ENCODE peak calls at places on chromosomes 4 and X, in five cellular contexts. One of them, this sample, is unnamed.

GRCh38 chrX:114344756-114345155 is 239.1 kb upstream of the HTR2C start:
- DNase-seq in hepatocyte: peak; percentile 59
- DNase-seq in GM23338: peak; percentile 68
- DNase-seq in heart right ventricle: no peak
- DNase-seq in endothelial cell of umbilical vein: peak; percentile 14
- DNase-seq in this sample: no peak

GRCh38 chr4:123244233-123244632 is 152.4 kb upstream of the SPRY1 start:
- DNase-seq in hepatocyte: no peak
- DNase-seq in GM23338: no peak
- DNase-seq in heart right ventricle: peak; percentile 51
- DNase-seq in endothelial cell of umbilical vein: peak; percentile 65
- DNase-seq in this sample: no peak

GRCh38 chrX:150694738-150695410 is 1.7 kb downstream of the MTMR1 start:
- DNase-seq in hepatocyte: no peak
- DNase-seq in GM23338: no peak
- DNase-seq in heart right ventricle: no peak
- DNase-seq in endothelial cell of umbilical vein: no peak
- DNase-seq in this sample: no peak

GRCh38 chrX:133880032-133880443 is 105.4 kb downstream of the GPC3 start:
- DNase-seq in hepatocyte: no peak
- DNase-seq in GM23338: no peak
- DNase-seq in heart right ventricle: no peak
- DNase-seq in endothelial cell of umbilical vein: no peak
- DNase-seq in this sample: no peak

GRCh38 chr4:10098770-10099139 is 17.8 kb downstream of the WDR1 start:
- DNase-seq in hepatocyte: no peak
- DNase-seq in GM23338: no peak
- DNase-seq in heart right ventricle: no peak
- DNase-seq in endothelial cell of umbilical vein: no peak
- DNase-seq in this sample: no peak

GRCh38 chr4:94690851-94691254 is 66.9 kb upstream of the BMPR1B start:
- DNase-seq in hepatocyte: no peak
- DNase-seq in GM23338: no peak
- DNase-seq in heart right ventricle: no peak
- DNase-seq in endothelial cell of umbilical vein: no peak
- DNase-seq in this sample: no peak

GRCh38 chr4:8101213-8101781 is 57.3 kb downstream of the ABLIM2 start:
- DNase-seq in hepatocyte: peak; percentile 65
- DNase-seq in GM23338: no peak
- DNase-seq in heart right ventricle: no peak
- DNase-seq in endothelial cell of umbilical vein: no peak
- DNase-seq in this sample: no peak

GRCh38 chrX:71067727-71068051 is 445 bp downstream of the SNX12 start:
- DNase-seq in hepatocyte: no peak
- DNase-seq in GM23338: no peak
- DNase-seq in heart right ventricle: no peak
- DNase-seq in endothelial cell of umbilical vein: no peak
- DNase-seq in this sample: no peak

GRCh38 chr4:75028196-75028854 is 95.4 kb downstream of the PARM1 start:
- DNase-seq in hepatocyte: no peak
- DNase-seq in GM23338: no peak
- DNase-seq in heart right ventricle: no peak
- DNase-seq in endothelial cell of umbilical vein: no peak
- DNase-seq in this sample: no peak

GRCh38 chr4:149790172-149790907 is 25.3 kb downstream of the IQCM start:
- DNase-seq in hepatocyte: no peak
- DNase-seq in GM23338: no peak
- DNase-seq in heart right ventricle: no peak
- DNase-seq in endothelial cell of umbilical vein: no peak
- DNase-seq in this sample: no peak

DNA sequence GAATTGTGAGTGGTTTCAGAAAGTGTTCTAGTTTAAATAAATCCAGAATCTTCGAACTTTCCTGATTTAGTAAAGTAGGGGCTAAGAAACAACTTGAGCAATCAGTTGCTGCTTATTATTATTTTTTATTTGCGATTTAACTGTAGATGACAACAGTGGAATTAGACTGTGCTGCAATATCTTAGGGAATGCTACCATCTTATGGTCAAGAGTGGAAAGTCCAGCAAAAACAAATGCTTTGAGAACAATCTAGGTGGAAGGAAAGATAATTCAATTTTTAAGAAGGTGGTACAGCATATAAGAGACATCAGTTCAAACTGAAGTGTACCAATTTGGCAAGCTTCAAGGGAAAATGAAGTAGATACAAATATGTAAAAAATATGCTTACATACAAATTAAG is 73.3 kb downstream of the CYLC1 start:
- DNase-seq in hepatocyte: no peak
- DNase-seq in GM23338: peak; percentile 6
- DNase-seq in heart right ventricle: no peak
- DNase-seq in endothelial cell of umbilical vein: no peak
- DNase-seq in this sample: no peak
- TF ChIP-seq CTCF in hepatocyte: peak; percentile 30
- TF ChIP-seq CTCF in GM23338: peak; percentile 39
- TF ChIP-seq CTCF in heart right ventricle: no peak
- TF ChIP-seq CTCF in endothelial cell of umbilical vein: no peak
- TF ChIP-seq CTCF in this sample: no peak

GRCh38 chr4:186839122-186840037 is 115.7 kb upstream of the FAT1 start:
- DNase-seq in hepatocyte: no peak
- DNase-seq in GM23338: no peak
- DNase-seq in heart right ventricle: no peak
- DNase-seq in endothelial cell of umbilical vein: peak; percentile 84
- DNase-seq in this sample: no peak
- H3K27ac ChIP-seq in hepatocyte: no peak overlapping the region
- H3K27ac ChIP-seq in GM23338: no peak overlapping the region
- H3K27ac ChIP-seq in heart right ventricle: peak overlapping the region; percentile 68
- H3K27ac ChIP-seq in endothelial cell of umbilical vein: peak overlapping the region; percentile 92
- H3K27ac ChIP-seq in this sample: no peak overlapping the region

DNA sequence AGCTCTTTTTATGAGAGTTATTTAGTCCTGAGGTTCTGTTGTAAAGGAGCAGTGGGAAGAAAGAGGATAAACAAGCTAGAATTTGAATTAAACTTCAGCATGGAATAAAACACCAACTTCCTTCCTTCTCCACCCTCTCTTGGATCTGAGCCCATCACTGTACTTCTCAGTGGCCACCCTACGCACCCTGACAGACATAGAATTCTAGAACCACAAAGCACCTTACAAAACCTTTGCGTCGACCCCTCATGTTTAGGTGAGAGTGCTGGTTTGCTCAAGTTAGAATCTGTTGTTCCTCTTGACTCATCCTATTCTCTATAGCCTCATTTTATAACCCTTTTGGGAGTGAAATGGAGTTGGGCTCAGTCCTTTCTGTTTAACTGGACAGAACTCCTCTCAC is 84.6 kb upstream of the RPL34 start:
- DNase-seq in hepatocyte: no peak
- DNase-seq in GM23338: no peak
- DNase-seq in heart right ventricle: no peak
- DNase-seq in endothelial cell of umbilical vein: peak; percentile 43
- DNase-seq in this sample: no peak
- H3K4me3 ChIP-seq in hepatocyte: no peak overlapping the region
- H3K4me3 ChIP-seq in GM23338: no peak overlapping the region
- H3K4me3 ChIP-seq in heart right ventricle: no peak overlapping the region
- H3K4me3 ChIP-seq in endothelial cell of umbilical vein: no peak overlapping the region
- H3K4me3 ChIP-seq in this sample: no peak overlapping the region

DNA sequence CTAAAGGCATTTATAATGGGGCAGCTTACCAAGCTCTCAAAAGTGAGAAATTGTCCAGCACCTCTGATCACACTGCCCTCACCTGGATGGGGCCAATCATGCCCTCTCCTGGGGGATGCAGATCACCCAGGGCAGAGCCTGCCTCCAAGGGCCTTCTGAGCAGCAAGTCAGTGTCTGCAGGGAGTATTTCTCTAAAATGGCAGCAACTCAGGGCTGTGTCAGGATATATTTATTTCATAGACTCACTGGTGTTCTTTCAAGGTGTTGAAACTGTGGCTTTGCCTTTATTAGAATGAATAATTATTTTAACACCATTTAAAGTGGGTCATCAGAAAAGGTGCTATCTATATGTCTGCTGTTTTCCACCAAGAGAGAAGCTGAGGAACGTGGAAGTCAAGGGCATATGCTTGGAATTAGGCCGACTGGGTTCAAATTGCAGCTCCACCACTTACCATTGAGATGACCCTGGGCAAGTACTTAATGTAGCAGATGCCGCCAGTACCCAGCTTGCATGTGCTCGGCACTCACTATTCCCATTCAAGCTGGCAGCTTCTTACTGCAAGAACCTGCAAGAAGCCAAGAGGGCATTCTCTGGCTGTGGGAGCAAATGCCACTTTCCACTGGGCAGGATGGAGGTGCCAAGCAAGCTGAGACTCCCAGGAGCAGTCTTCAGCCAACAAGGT is 590.0 kb downstream of the BCOR start:
- DNase-seq in hepatocyte: no peak
- DNase-seq in GM23338: no peak
- DNase-seq in heart right ventricle: peak; percentile 11
- DNase-seq in endothelial cell of umbilical vein: no peak
- DNase-seq in this sample: no peak
- TF ChIP-seq CTCF in hepatocyte: no peak
- TF ChIP-seq CTCF in GM23338: peak; percentile 20
- TF ChIP-seq CTCF in heart right ventricle: no peak
- TF ChIP-seq CTCF in endothelial cell of umbilical vein: no peak
- TF ChIP-seq CTCF in this sample: peak; percentile 18

GRCh38 chr4:169295822-169296221 is 25.1 kb upstream of the SH3RF1 start:
- DNase-seq in hepatocyte: no peak
- DNase-seq in GM23338: no peak
- DNase-seq in heart right ventricle: no peak
- DNase-seq in endothelial cell of umbilical vein: no peak
- DNase-seq in this sample: no peak

GRCh38 chr4:169293343-169294176 is 22.8 kb upstream of the SH3RF1 start:
- DNase-seq in hepatocyte: no peak
- DNase-seq in GM23338: no peak
- DNase-seq in heart right ventricle: no peak
- DNase-seq in endothelial cell of umbilical vein: no peak
- DNase-seq in this sample: no peak
- H3K27ac ChIP-seq in hepatocyte: no peak overlapping the region
- H3K27ac ChIP-seq in GM23338: no peak overlapping the region
- H3K27ac ChIP-seq in heart right ventricle: no peak overlapping the region
- H3K27ac ChIP-seq in endothelial cell of umbilical vein: no peak overlapping the region
- H3K27ac ChIP-seq in this sample: no peak overlapping the region

GRCh38 chrX:41449615-41450014 is 2.5 kb downstream of the NYX start:
- DNase-seq in hepatocyte: no peak
- DNase-seq in GM23338: no peak
- DNase-seq in heart right ventricle: no peak
- DNase-seq in endothelial cell of umbilical vein: peak; percentile 6
- DNase-seq in this sample: no peak
- H3K4me3 ChIP-seq in hepatocyte: no peak overlapping the region
- H3K4me3 ChIP-seq in GM23338: no peak overlapping the region
- H3K4me3 ChIP-seq in heart right ventricle: peak overlapping the region; percentile 17
- H3K4me3 ChIP-seq in endothelial cell of umbilical vein: no peak overlapping the region
- H3K4me3 ChIP-seq in this sample: no peak overlapping the region